ENCODE peak calls at places on chromosomes 13 and 19, in six cellular contexts. K is thyroid gland; T is effector CD4-positive, alpha-beta T cell; Y is testis; F is AG10803; S is Calu3. L is an unnamed sample.

GRCh38 chr13:101499406-101499805 is 46.9 kb downstream of the ITGBL1 start:
- DNase-seq in K (no peak), T (no peak), Y (no peak), F (peak), S (no peak), L (no peak)

GRCh38 chr19:13788991-13789390 is 6.3 kb upstream of the ZSWIM4 start:
- DNase-seq in K (no peak), T (no peak), Y (no peak), F (peak), S (no peak), L (no peak)

GRCh38 chr13:70668293-70668692 is 560.0 kb upstream of the KLHL1 start:
- DNase-seq in K (no peak), T (no peak), Y (no peak), F (no peak), S (peak), L (no peak)

GRCh38 chr19:1445932-1446712 is 3.8 kb upstream of the APC2 start:
- DNase-seq in K (no peak), T (no peak), Y (no peak), F (no peak), S (peak), L (no peak)

GRCh38 chr13:110337287-110337686 is 30.2 kb downstream of the COL4A2 start:
- DNase-seq in K (peak), T (no peak), Y (no peak), F (no peak), S (no peak), L (no peak)

GRCh38 chr19:34733266-34733825 is 697 bp upstream of the ZNF181 start:
- DNase-seq in K (peak), T (peak), Y (peak), F (no peak), S (no peak), L (no peak)

GRCh38 chr19:41395355-41395754 is 1.8 kb downstream of the EXOSC5 start:
- DNase-seq in K (no peak), T (no peak), Y (no peak), F (no peak), S (no peak), L (no peak)

GRCh38 chr13:86974251-86974994 is 696.7 kb upstream of the SLITRK5 start:
- DNase-seq in K (no peak), T (no peak), Y (no peak), F (no peak), S (no peak), L (no peak)

GRCh38 chr13:51773515-51773914 is 30.4 kb downstream of the DHRS12 start:
- DNase-seq in K (no peak), T (no peak), Y (no peak), F (no peak), S (no peak), L (no peak)

GRCh38 chr13:97301382-97302095 is 79.4 kb downstream of the MBNL2 start:
- DNase-seq in K (no peak), T (no peak), Y (no peak), F (no peak), S (no peak), L (no peak)

GRCh38 chr19:55451522-55452380 is 8.7 kb upstream of the SHISA7 start:
- DNase-seq in K (no peak), T (no peak), Y (no peak), F (no peak), S (no peak), L (no peak)

GRCh38 chr19:33273881-33274662 is 28.3 kb downstream of the CEBPA start:
- DNase-seq in K (no peak), T (no peak), Y (peak), F (peak), S (peak), L (peak)

L was measured in stomach.